ENCODE peak calls at places on chromosomes 5 and 9, in eight cellular contexts. M is fibroblast of lung, A is kidney, W is neuronal stem cell, T is colonic mucosa, L is IMR-90, F is GM23248, I is SK-N-SH. D is an unnamed sample.

GRCh38 chr9:132241840-132242620 is 80.2 kb downstream of the NTNG2 start:
- DNase-seq in M (no peak), A (peak; percentile 80), W (no peak), T (peak; percentile 36), L (no peak), F (no peak), I (peak; percentile 67), D (no peak)

GRCh38 chr9:36793277-36793676 is 220.6 kb downstream of the MELK start:
- DNase-seq in M (no peak), A (no peak), W (no peak), T (no peak), L (no peak), F (no peak), I (peak; percentile 24), D (no peak)

GRCh38 chr5:147453901-147454814 is 55.7 kb downstream of the DPYSL3 start:
- DNase-seq in M (peak; percentile 87), A (peak; percentile 89), W (peak; percentile 95), T (peak; percentile 87), L (peak; percentile 85), F (peak; percentile 94), I (peak; percentile 96), D (peak; percentile 75)

GRCh38 chr5:61943718-61944117 is 362.3 kb upstream of the KIF2A start:
- DNase-seq in M (no peak), A (no peak), W (no peak), T (no peak), L (no peak), F (no peak), I (no peak), D (no peak)

GRCh38 chr5:2904956-2905355 is 153.5 kb upstream of the IRX2 start:
- DNase-seq in M (no peak), A (no peak), W (no peak), T (no peak), L (no peak), F (no peak), I (no peak), D (no peak)

GRCh38 chr9:24498632-24499031 is 47.1 kb downstream of the IZUMO3 start:
- DNase-seq in M (no peak), A (no peak), W (no peak), T (no peak), L (no peak), F (no peak), I (no peak), D (no peak)

GRCh38 chr5:167785106-167785505 is 506.3 kb upstream of the WWC1 start:
- DNase-seq in M (no peak), A (no peak), W (no peak), T (no peak), L (no peak), F (no peak), I (no peak), D (no peak)

GRCh38 chr5:94402096-94402495 is 216.3 kb downstream of the KIAA0825 start:
- DNase-seq in M (peak; percentile 19), A (no peak), W (no peak), T (no peak), L (peak; percentile 6), F (no peak), I (no peak), D (no peak)

GRCh38 chr9:121825481-121825830 is 174.0 kb downstream of the DAB2IP start:
- DNase-seq in M (no peak), A (no peak), W (no peak), T (no peak), L (no peak), F (no peak), I (no peak), D (no peak)

GRCh38 chr5:1131191-1131621 is 19.3 kb upstream of the SLC12A7 start:
- DNase-seq in M (no peak), A (peak; percentile 78), W (no peak), T (no peak), L (no peak), F (no peak), I (no peak), D (no peak)

GRCh38 chr5:148697177-148697820 is 43.0 kb upstream of the HTR4 start:
- DNase-seq in M (peak; percentile 40), A (no peak), W (no peak), T (no peak), L (peak; percentile 56), F (peak; percentile 88), I (no peak), D (peak; percentile 23)

GRCh38 chr5:148696438-148697036 is 42.2 kb upstream of the HTR4 start:
- DNase-seq in M (no peak), A (no peak), W (no peak), T (no peak), L (no peak), F (no peak), I (no peak), D (no peak)

GRCh38 chr5:148702019-148702596 is 47.8 kb upstream of the HTR4 start:
- DNase-seq in M (no peak), A (no peak), W (no peak), T (no peak), L (no peak), F (no peak), I (no peak), D (no peak)

GRCh38 chr5:148697821-148698196 is 43.5 kb upstream of the HTR4 start:
- DNase-seq in M (no peak), A (no peak), W (no peak), T (no peak), L (no peak), F (peak; percentile 41), I (no peak), D (no peak)

GRCh38 chr5:148699028-148699427 is 44.7 kb upstream of the HTR4 start:
- DNase-seq in M (no peak), A (no peak), W (no peak), T (no peak), L (no peak), F (no peak), I (no peak), D (no peak)
- H3K9ac ChIP-seq in M (no peak overlapping the region), A (no peak overlapping the region), W (no peak overlapping the region), T (no peak overlapping the region), L (no peak overlapping the region), F (no peak overlapping the region), I (no peak overlapping the region), D (no peak overlapping the region)

GRCh38 chr5:109692011-109692410 is 2.3 kb downstream of the MAN2A1 start:
- DNase-seq in M (peak; percentile 59), A (no peak), W (no peak), T (no peak), L (peak; percentile 64), F (peak; percentile 77), I (no peak), D (peak; percentile 24)
- H3K9ac ChIP-seq in M (no peak overlapping the region), A (peak overlapping the region; percentile 86), W (no peak overlapping the region), T (peak overlapping the region; percentile 1), L (no peak overlapping the region), F (peak overlapping the region; percentile 84), I (no peak overlapping the region), D (no peak overlapping the region)

GRCh38 chr9:33032292-33032691 is 7.2 kb downstream of the DNAJA1 start:
- DNase-seq in M (no peak), A (no peak), W (no peak), T (no peak), L (no peak), F (no peak), I (no peak), D (no peak)

GRCh38 chr9:33030285-33030684 is 5.2 kb downstream of the DNAJA1 start:
- DNase-seq in M (no peak), A (no peak), W (no peak), T (no peak), L (no peak), F (no peak), I (no peak), D (no peak)

GRCh38 chr9:33025572-33026347 is 687 bp downstream of the DNAJA1 start:
- DNase-seq in M (peak; percentile 36), A (peak; percentile 89), W (no peak), T (peak; percentile 75), L (peak; percentile 32), F (peak; percentile 72), I (peak; percentile 91), D (peak; percentile 51)

GRCh38 chr9:33032865-33033264 is 7.8 kb downstream of the DNAJA1 start:
- DNase-seq in M (no peak), A (no peak), W (no peak), T (no peak), L (no peak), F (no peak), I (no peak), D (no peak)

GRCh38 chr9:33029106-33029788 is 4.2 kb downstream of the DNAJA1 start:
- DNase-seq in M (peak; percentile 38), A (no peak), W (no peak), T (no peak), L (peak; percentile 75), F (peak; percentile 72), I (no peak), D (peak; percentile 26)
- H3K9ac ChIP-seq in M (no peak overlapping the region), A (no peak overlapping the region), W (no peak overlapping the region), T (no peak overlapping the region), L (no peak overlapping the region), F (peak overlapping the region; percentile 4), I (no peak overlapping the region), D (no peak overlapping the region)

DNA sequence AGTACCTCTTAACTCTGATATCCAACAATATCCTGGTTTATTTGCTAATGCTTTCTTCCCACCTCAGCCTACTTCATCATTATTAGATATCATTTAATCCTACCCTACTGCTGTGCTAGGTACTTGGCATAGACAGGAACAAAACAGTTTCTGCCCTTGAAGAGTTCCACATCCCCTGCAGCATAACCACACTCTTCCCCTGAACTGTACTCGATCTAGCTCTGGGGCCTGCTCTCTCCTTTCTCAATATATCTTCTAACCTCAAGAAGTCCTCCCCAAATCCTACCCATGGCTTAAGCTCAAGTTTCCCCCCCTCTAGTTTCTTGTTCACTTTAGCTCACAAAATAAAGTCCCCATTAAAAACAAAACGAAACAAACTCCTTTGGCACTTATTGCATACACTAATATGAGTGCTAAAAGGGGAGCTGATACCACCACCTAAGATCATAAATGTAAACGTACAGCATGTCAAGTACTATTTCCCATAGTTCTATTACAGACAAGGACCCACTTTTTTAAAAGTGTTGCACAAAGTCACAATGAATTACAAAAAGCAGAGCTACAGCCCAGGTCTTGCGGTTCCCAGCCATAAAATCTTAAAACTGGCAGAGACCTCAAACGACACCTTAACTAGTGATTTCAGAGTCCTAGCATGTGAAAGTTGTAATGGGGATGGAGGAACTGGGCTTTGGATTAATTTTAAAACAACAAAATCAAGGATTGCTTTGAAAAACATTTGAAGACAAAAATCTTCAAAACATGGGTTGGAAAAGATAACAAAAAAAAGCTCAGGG is 80.7 kb downstream of the PTPDC1 start:
- DNase-seq in M (no peak), A (no peak), W (no peak), T (no peak), L (no peak), F (no peak), I (no peak), D (no peak)
- H3K9ac ChIP-seq in M (no peak overlapping the region), A (no peak overlapping the region), W (no peak overlapping the region), T (no peak overlapping the region), L (no peak overlapping the region), F (peak overlapping the region; percentile 56), I (peak overlapping the region; percentile 46), D (no peak overlapping the region)

DNA sequence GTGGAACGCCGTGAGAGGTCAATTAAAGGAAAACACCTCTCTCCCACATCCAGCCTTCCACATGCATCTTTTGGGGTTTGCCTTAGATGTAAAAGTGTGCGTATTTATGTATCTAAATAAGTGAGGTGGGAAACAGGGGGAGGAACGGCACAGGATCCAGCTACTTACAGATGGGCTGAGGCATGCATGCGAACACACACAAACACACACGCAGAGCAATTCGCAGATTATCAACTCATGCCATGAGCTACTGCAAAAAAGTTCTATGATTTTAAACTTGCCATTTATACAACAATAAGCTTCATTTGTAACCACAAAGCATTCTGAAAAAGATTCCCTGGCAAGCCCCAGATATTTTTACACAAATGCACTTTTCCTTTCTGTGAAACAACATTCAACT is 242.0 kb downstream of the BNC2 start:
- DNase-seq in M (peak; percentile 47), A (no peak), W (no peak), T (no peak), L (peak; percentile 65), F (peak; percentile 42), I (no peak), D (no peak)
- H3K9ac ChIP-seq in M (peak overlapping the region; percentile 24), A (no peak overlapping the region), W (no peak overlapping the region), T (no peak overlapping the region), L (peak overlapping the region; percentile 64), F (peak overlapping the region; percentile 51), I (peak overlapping the region; percentile 40), D (no peak overlapping the region)